ENCODE peak calls at places on chromosomes 1 and 21, in six cellular contexts. L is body of pancreas, O is lower lobe of right lung, F is tibial artery, P is heart right ventricle, I is fibroblast of lung. U is an unnamed sample. For H3K4me1, the result is how much of the 10 kb centered on the place peaks cover.

GRCh38 chr1:38084700-38085099 is 38.1 kb upstream of the POU3F1 start:
- DNase-seq in F (no peak), L (peak), P (peak), I (no peak), O (no peak), U (no peak)

GRCh38 chr1:161131721-161132409 is 602 bp downstream of the DEDD start:
- DNase-seq in P (no peak), I (peak), L (no peak), O (no peak), F (no peak), U (no peak)

GRCh38 chr1:50610563-50610962 is 187.3 kb upstream of the DMRTA2 start:
- DNase-seq in F (no peak), O (no peak), L (no peak), P (no peak), I (no peak), U (no peak)

GRCh38 chr1:151435174-151435573 is 24.1 kb downstream of the POGZ start:
- DNase-seq in L (no peak), I (no peak), O (no peak), P (no peak), F (no peak), U (no peak)

GRCh38 chr21:36690637-36691538 is 8.0 kb upstream of the SIM2 start:
- DNase-seq in P (no peak), O (no peak), L (no peak), F (no peak), I (no peak), U (no peak)

GRCh38 chr1:232553809-232554208 is 76.1 kb downstream of the SIPA1L2 start:
- DNase-seq in O (no peak), F (no peak), P (no peak), I (peak), L (no peak), U (peak)

GRCh38 chr1:246785536-246786111 is 61.4 kb downstream of the SCCPDH start:
- DNase-seq in L (no peak), F (peak), P (no peak), O (no peak), I (no peak), U (no peak)

GRCh38 chr1:27027575-27028250 is 15.1 kb upstream of the TENT5B start:
- DNase-seq in L (no peak), I (no peak), O (no peak), P (no peak), F (no peak), U (no peak)

GRCh38 chr21:19998450-19998849 is 999.8 kb upstream of the NCAM2 start:
- DNase-seq in O (no peak), L (no peak), P (no peak), I (no peak), F (no peak), U (no peak)

GRCh38 chr1:37726746-37727145 is 34.4 kb downstream of the CDCA8 start:
- DNase-seq in F (peak), I (no peak), O (no peak), P (no peak), L (no peak), U (no peak)

GRCh38 chr1:202235003-202235660 is 41.5 kb downstream of the LGR6 start:
- DNase-seq in I (no peak), F (peak), P (no peak), O (no peak), L (no peak), U (no peak)

GRCh38 chr1:224333939-224334701 is 4.1 kb upstream of the NVL start:
- DNase-seq in F (no peak), O (no peak), L (no peak), P (no peak), I (peak), U (no peak)

GRCh38 chr1:201190624-201191051 is at the start of gene IGFN1:
- DNase-seq in F (no peak), I (no peak), O (no peak), P (no peak), L (no peak), U (peak)

GRCh38 chr1:108831225-108831624 is 25.7 kb downstream of the AKNAD1 start:
- DNase-seq in L (no peak), O (no peak), I (peak), P (no peak), F (no peak), U (no peak)

GRCh38 chr21:18000961-18001522 is 181.9 kb upstream of the C21orf91 start:
- DNase-seq in L (no peak), O (no peak), P (no peak), I (no peak), F (no peak), U (no peak)

GRCh38 chr21:45163413-45164123 is 89.2 kb downstream of the ADARB1 start:
- DNase-seq in L (no peak), O (no peak), I (no peak), P (no peak), F (no peak), U (no peak)

GRCh38 chr1:43908858-43909257 is 24.7 kb upstream of the ARTN start:
- DNase-seq in I (no peak), O (no peak), P (no peak), F (no peak), L (no peak), U (no peak)

GRCh38 chr1:54088385-54088784 is 35.0 kb downstream of the TCEANC2 start:
- DNase-seq in L (no peak), F (no peak), I (no peak), O (no peak), P (no peak), U (no peak)

GRCh38 chr1:1171551-1172340 is 1.9 kb upstream of the TTLL10 start:
- DNase-seq in L (no peak), O (no peak), P (no peak), F (peak), I (no peak), U (peak)

GRCh38 chr1:236744533-236744932 is 50.6 kb upstream of the MTR start:
- DNase-seq in I (no peak), L (no peak), F (no peak), P (no peak), O (no peak), U (no peak)

GRCh38 chr1:38240626-38241025 is 194.0 kb upstream of the POU3F1 start:
- DNase-seq in F (no peak), O (no peak), L (no peak), I (no peak), P (no peak), U (no peak)

GRCh38 chr1:53016705-53017104 is 45.3 kb upstream of the PODN start:
- DNase-seq in O (no peak), F (no peak), L (no peak), I (peak), P (no peak), U (no peak)

GRCh38 chr1:119103764-119104163 is 36.7 kb downstream of the WARS2 start:
- DNase-seq in L (no peak), F (no peak), P (no peak), I (no peak), O (no peak), U (no peak)

GRCh38 chr1:85295654-85296053 is 19.2 kb upstream of the BCL10 start:
- DNase-seq in F (no peak), P (no peak), O (no peak), I (peak), L (no peak), U (no peak)
- H3K4me1 ChIP-seq in F (under half), P (under half), O (under half), I (under half), L (under half), U (under half)

DNA sequence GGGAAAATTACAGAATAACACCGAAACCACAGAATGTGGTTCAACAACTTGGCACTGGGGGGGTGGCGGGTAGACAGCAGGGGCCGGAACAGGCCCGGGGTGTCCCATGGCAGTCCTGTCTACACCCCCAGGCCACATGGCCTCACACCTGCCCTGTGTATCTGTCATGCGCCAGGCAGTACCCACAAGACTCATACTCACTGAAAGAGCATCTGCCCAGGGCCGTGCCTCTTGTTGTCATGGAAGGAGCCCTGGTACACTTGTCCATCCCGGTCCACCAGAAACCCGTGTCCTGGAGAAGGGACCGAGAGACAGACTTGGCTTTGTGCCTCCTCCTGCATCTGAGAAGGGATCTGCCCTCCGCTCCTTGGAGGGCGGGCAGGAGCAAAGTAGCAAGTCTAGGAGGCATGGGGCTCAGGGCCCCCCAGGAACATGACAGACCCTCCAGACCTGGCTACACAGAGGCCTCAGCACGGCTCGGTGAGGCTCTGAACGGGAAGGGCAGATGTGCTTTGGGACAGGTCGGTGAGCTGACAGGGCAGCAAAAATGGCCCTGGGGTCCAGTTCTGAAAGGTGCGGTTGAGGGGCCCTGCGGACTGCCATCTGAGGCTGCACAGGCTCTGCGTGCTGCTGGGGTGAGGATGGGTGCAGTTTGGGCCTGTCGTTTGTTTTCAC is 5.6 kb downstream of the MORN1 start:
- DNase-seq in F (peak), L (no peak), P (no peak), I (no peak), O (peak), U (no peak)
- H3K27ac ChIP-seq in F (no peak), L (no peak), P (no peak), I (no peak), O (no peak), U (no peak)

GRCh38 chr1:203593723-203594122 is 32.9 kb upstream of the ATP2B4 start:
- DNase-seq in P (no peak), I (no peak), O (no peak), L (peak), F (no peak), U (peak)
- TF ChIP-seq CTCF in P (peak), I (no peak), O (peak), L (peak), F (no peak), U (peak)

DNA sequence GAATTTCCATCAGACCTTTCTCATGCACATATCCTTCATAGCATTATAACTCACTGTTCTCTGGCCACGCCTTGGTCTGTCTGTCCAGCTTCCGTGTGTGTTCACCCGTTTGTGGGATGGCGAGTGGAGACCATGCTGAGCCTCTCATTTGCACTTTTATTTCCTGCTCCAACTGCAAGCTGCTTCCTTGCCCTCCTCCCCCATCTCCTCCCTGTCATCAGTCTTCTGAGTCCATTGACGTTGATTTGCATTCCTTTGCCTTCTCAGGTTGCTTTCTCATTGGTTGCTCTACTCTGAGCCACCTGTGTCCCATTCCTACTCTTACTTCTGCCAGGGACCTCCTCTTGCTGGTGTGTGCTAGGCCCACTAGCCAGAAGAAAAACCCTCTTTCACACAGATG is 146.4 kb downstream of the NOS1AP start:
- DNase-seq in L (peak), O (no peak), I (peak), P (no peak), F (no peak), U (no peak)
- H3K4me1 ChIP-seq in L (under half), O (under half), I (under half), P (under half), F (half or more), U (under half)

GRCh38 chr1:9889411-9889810 is 20.7 kb downstream of the CTNNBIP1 start:
- DNase-seq in L (no peak), O (no peak), F (no peak), P (no peak), I (no peak), U (no peak)

GRCh38 chr1:9891207-9891606 is 18.9 kb downstream of the CTNNBIP1 start:
- DNase-seq in I (peak), F (no peak), P (no peak), L (no peak), O (no peak), U (no peak)

GRCh38 chr1:9890224-9890731 is 19.8 kb downstream of the CTNNBIP1 start:
- DNase-seq in L (peak), P (peak), I (peak), F (no peak), O (no peak), U (no peak)

GRCh38 chr1:9892563-9893528 is 17.2 kb downstream of the CTNNBIP1 start:
- DNase-seq in P (peak), O (no peak), F (no peak), L (peak), I (peak), U (no peak)

DNA sequence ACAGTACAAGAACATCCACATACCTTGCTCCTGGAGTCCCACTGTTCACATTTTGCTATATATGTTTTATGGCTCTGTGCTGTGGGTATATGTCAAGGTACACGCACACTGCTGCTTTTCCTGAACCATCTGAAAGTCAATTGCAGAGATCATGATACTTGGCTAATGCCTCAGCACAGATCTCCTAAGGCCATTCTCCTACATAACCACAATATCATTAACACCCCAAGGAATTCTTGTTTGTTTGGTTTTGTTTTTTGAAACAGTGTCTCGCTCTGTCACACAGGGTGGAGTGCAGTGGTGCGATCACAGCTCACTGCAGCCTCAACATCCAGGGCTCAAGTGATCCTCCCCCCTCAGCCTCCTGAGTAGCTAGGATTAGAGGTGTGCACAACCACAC is 16.0 kb downstream of the CTNNBIP1 start:
- DNase-seq in O (no peak), L (no peak), I (no peak), P (no peak), F (no peak), U (no peak)
- H3K27ac ChIP-seq in O (peak), L (no peak), I (peak), P (peak), F (no peak), U (no peak)

DNA sequence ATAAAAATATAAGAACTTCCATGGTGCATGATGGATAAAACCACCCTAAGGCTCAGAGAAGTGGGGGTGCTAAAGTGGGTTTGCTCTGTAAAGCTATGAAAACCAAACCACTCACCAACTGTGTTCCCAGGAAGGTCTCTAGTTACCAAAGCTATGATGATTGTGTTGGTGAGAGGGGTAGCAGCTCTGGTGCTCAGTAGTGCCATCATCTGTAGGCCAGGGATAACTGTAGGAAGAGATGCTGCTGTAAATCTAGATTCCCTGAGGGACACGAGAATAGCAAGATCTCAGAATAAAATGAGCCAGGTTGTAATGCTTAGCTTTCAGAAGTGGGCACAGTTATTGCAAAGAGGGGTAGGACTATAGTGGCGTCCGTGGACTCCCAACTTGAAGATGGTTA is 124.5 kb downstream of the GREM2 start:
- DNase-seq in F (no peak), P (no peak), O (no peak), I (no peak), L (no peak), U (no peak)
- TF ChIP-seq CTCF in F (no peak), P (no peak), O (no peak), I (no peak), L (no peak), U (peak)

GRCh38 chr1:147890177-147890790 is 12.3 kb upstream of the GJA8 start:
- DNase-seq in P (peak), O (peak), L (peak), F (peak), I (peak), U (peak)

GRCh38 chr1:147891088-147891487 is 11.5 kb upstream of the GJA8 start:
- DNase-seq in I (no peak), L (no peak), P (no peak), O (no peak), F (no peak), U (no peak)

GRCh38 chr1:147895123-147895522 is 7.5 kb upstream of the GJA8 start:
- DNase-seq in F (no peak), L (no peak), O (no peak), I (no peak), P (no peak), U (no peak)

GRCh38 chr1:147892216-147892615 is 10.4 kb upstream of the GJA8 start:
- DNase-seq in I (no peak), F (no peak), O (no peak), P (no peak), L (no peak), U (peak)

GRCh38 chr1:147892731-147893214 is 9.8 kb upstream of the GJA8 start:
- DNase-seq in P (peak), L (peak), F (no peak), I (peak), O (no peak), U (peak)
- H3K4me1 ChIP-seq in P (under half), L (under half), F (under half), I (under half), O (under half), U (under half)

U was measured in endodermal cell.